ENCODE peak calls at places on chromosomes 13 and 19, in eight cellular contexts. D is HCT116, J is OCI-LY7, P is SK-N-SH, Y is GM23338, X is PC-9, L is hepatocyte, O is MM.1S. M is an unnamed sample. For H3K9me2, the result is how much of the 10 kb centered on the place peaks cover.

GRCh38 chr19:34408421-34408820 is 4.2 kb downstream of the PDCD2L start:
- DNase-seq in D (no peak), J (no peak), P (no peak), Y (no peak), X (no peak), L (no peak), O (no peak), M (no peak)

GRCh38 chr13:85170372-85170771 is 628.8 kb downstream of the SLITRK6 start:
- DNase-seq in D (no peak), J (no peak), P (no peak), Y (no peak), X (no peak), L (no peak), O (no peak), M (no peak)

GRCh38 chr13:77583551-77583950 is 48.0 kb downstream of the SCEL start:
- DNase-seq in D (no peak), J (no peak), P (no peak), Y (no peak), X (no peak), L (no peak), O (no peak), M (no peak)

GRCh38 chr19:39684283-39684682 is 20.0 kb upstream of the LGALS14 start:
- DNase-seq in D (no peak), J (no peak), P (no peak), Y (no peak), X (no peak), L (no peak), O (no peak), M (no peak)

GRCh38 chr13:27005556-27005955 is 166.1 kb downstream of the USP12 start:
- DNase-seq in D (no peak), J (no peak), P (no peak), Y (peak), X (no peak), L (no peak), O (no peak), M (no peak)

GRCh38 chr19:38640368-38640767 is 7.1 kb upstream of the ACTN4 start:
- DNase-seq in D (no peak), J (no peak), P (no peak), Y (no peak), X (no peak), L (peak), O (no peak), M (no peak)

GRCh38 chr13:24146961-24147569 is 13.5 kb upstream of the SPATA13 start:
- DNase-seq in D (no peak), J (no peak), P (no peak), Y (no peak), X (no peak), L (no peak), O (no peak), M (no peak)

GRCh38 chr19:54253331-54254194 is 3.5 kb downstream of the LILRB5 start:
- DNase-seq in D (no peak), J (no peak), P (no peak), Y (no peak), X (no peak), L (no peak), O (no peak), M (no peak)

GRCh38 chr19:33740811-33741396 is 55.8 kb upstream of the KCTD15 start:
- DNase-seq in D (no peak), J (peak), P (no peak), Y (peak), X (peak), L (peak), O (peak), M (peak)

GRCh38 chr19:6055013-6055795 is 55.1 kb downstream of the RFX2 start:
- DNase-seq in D (no peak), J (no peak), P (no peak), Y (no peak), X (no peak), L (no peak), O (no peak), M (no peak)

GRCh38 chr13:113178070-113178895 is 19.8 kb downstream of the PROZ start:
- DNase-seq in D (no peak), J (no peak), P (peak), Y (no peak), X (peak), L (no peak), O (no peak), M (peak)

GRCh38 chr13:51625555-51626345 is 41.5 kb downstream of the WDFY2 start:
- DNase-seq in D (no peak), J (no peak), P (no peak), Y (no peak), X (no peak), L (no peak), O (no peak), M (no peak)

GRCh38 chr19:56107626-56108351 is 13.3 kb downstream of the ZNF787 start:
- DNase-seq in D (no peak), J (no peak), P (no peak), Y (peak), X (no peak), L (no peak), O (no peak), M (no peak)

GRCh38 chr13:29105779-29106178 is 285.6 kb downstream of the MTUS2 start:
- DNase-seq in D (no peak), J (no peak), P (peak), Y (peak), X (no peak), L (peak), O (no peak), M (no peak)

GRCh38 chr13:40113644-40114304 is 458.3 kb downstream of the COG6 start:
- DNase-seq in D (no peak), J (peak), P (no peak), Y (no peak), X (no peak), L (no peak), O (no peak), M (no peak)

GRCh38 chr19:56069642-56070041 is 51.5 kb downstream of the ZNF787 start:
- DNase-seq in D (no peak), J (no peak), P (no peak), Y (no peak), X (no peak), L (no peak), O (peak), M (no peak)

GRCh38 chr13:50229935-50230334 is 214.7 kb downstream of the KCNRG start:
- DNase-seq in D (no peak), J (no peak), P (no peak), Y (no peak), X (no peak), L (no peak), O (no peak), M (no peak)

GRCh38 chr19:35090160-35090794 is 25.3 kb upstream of the FXYD3 start:
- DNase-seq in D (peak), J (peak), P (peak), Y (peak), X (peak), L (peak), O (peak), M (peak)

GRCh38 chr13:97946951-97947588 is 6.4 kb upstream of the IPO5 start:
- DNase-seq in D (no peak), J (no peak), P (no peak), Y (no peak), X (peak), L (no peak), O (no peak), M (peak)

GRCh38 chr19:11238781-11239376 is 540 bp upstream of the ANGPTL8 start:
- DNase-seq in D (no peak), J (no peak), P (no peak), Y (no peak), X (no peak), L (no peak), O (no peak), M (no peak)

GRCh38 chr13:32246468-32246867 is 68.7 kb downstream of the ZAR1L start:
- DNase-seq in D (peak), J (peak), P (peak), Y (peak), X (peak), L (peak), O (peak), M (peak)
- TF ChIP-seq CTCF in D (peak), J (peak), P (peak), Y (peak), X (peak), L (peak), O (peak), M (peak)

GRCh38 chr19:2723345-2723715 is 2.2 kb upstream of the DIRAS1 start:
- DNase-seq in D (no peak), J (no peak), P (no peak), Y (no peak), X (no peak), L (no peak), O (no peak), M (no peak)
- H3K9me2 ChIP-seq in D (under half), J (under half), P (under half), Y (under half), X (under half), L (under half), O (under half), M (under half)

DNA sequence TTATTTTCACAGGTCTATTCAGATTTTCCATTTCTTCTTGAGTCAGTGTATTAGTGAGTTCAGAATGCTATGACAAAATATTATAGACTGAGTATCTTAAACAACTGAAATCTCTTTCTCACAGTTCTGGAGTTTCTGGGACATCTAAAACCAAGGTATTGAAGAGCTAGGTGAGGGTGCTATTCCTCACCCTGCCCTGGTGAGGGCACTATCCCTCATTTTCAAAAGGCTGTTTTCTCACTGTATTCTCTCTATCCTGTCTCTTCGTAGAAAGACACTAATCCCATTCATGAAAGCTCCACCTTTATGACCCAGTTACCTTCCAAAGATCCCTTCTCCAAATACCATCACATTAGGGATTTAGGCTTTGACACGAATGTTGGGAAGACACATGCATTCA is 1617.1 kb downstream of the PCDH9 start:
- DNase-seq in D (peak), J (peak), P (no peak), Y (peak), X (no peak), L (no peak), O (no peak), M (peak)
- TF ChIP-seq CTCF in D (peak), J (peak), P (peak), Y (peak), X (peak), L (no peak), O (peak), M (peak)

DNA sequence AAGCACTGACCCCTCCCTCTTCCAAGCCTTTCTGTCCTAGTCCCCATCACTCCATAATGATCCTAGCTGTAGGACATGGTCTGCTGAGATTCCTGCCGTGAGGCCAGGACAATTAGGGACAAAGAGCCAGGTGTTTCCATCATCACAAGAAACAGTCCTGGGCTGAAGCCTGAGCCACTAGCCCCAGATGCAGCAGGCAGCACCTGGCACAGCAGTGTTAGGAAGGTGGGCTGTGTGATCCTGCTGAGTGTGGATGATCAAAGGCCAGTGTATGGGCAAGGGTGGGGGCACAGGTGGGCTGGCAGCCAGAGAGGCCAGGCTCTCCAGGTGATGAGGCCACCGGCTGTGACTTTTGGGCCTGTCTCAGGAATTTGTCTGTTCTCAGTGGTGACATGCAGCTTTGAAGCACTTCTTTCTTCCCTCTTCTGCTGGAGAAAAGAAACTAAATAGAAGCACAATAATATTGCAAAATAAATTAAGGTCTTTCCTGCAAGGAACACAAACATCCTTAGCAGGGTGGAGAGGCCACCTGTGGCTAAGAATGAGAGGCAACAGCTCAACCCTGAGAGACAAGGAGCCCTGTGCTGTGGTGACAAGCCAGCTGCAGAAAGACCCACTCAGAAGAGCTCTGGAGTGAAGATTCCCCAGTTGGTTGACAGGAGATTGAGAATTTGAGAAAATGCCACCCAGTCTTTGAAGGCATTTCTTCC is 127.6 kb downstream of the KATNAL1 start:
- DNase-seq in D (no peak), J (no peak), P (no peak), Y (no peak), X (no peak), L (no peak), O (no peak), M (no peak)
- H3K9me2 ChIP-seq in D (under half), J (under half), P (under half), Y (under half), X (under half), L (under half), O (under half), M (under half)

GRCh38 chr19:17972230-17972629 is 5.3 kb downstream of the KCNN1 start:
- DNase-seq in D (no peak), J (no peak), P (no peak), Y (no peak), X (no peak), L (no peak), O (no peak), M (no peak)
- TF ChIP-seq CTCF in D (no peak), J (no peak), P (no peak), Y (no peak), X (no peak), L (no peak), O (no peak), M (no peak)

GRCh38 chr13:61162106-61162505 is 253.5 kb downstream of the PCDH20 start:
- DNase-seq in D (no peak), J (no peak), P (no peak), Y (no peak), X (no peak), L (no peak), O (no peak), M (no peak)
- H3K9me2 ChIP-seq in D (under half), J (under half), P (under half), Y (under half), X (under half), L (under half), O (under half), M (under half)

DNA sequence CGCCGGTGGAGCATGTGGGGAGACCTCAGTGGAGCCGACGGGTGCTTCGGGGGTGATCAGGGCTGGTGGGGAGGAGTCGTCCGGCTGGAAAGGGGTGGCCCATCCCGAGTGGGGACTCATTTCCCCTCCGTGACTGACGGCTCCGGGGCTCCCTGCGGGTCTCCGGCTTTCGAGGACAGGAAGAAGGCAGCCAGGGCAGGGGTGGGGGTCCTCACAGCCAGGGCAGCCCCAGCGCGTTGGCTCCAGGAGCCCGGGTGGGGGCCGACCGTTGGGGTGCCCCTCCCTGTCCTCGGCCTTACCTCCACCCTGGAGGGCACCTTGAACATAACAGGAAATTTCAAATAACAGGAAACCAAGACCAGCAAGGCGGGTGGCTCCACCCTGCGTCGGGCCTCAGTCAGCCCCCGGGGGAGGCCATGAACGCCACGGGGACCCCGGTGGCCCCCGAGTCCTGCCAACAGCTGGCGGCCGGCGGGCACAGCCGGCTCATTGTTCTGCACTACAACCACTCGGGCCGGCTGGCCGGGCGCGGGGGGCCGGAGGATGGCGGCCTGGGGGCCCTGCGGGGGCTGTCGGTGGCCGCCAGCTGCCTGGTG is at the start of gene S1PR4:
- DNase-seq in D (no peak), J (peak), P (no peak), Y (no peak), X (no peak), L (peak), O (no peak), M (no peak)
- TF ChIP-seq CTCF in D (no peak), J (peak), P (no peak), Y (no peak), X (no peak), L (no peak), O (no peak), M (no peak)

GRCh38 chr13:34570954-34571353 is 371.1 kb upstream of the NBEA start:
- DNase-seq in D (no peak), J (no peak), P (no peak), Y (no peak), X (no peak), L (no peak), O (no peak), M (no peak)
- H3K9me2 ChIP-seq in D (under half), J (under half), P (under half), Y (under half), X (under half), L (under half), O (under half), M (under half)

GRCh38 chr19:40776364-40776763 is 1.0 kb downstream of the MIA start:
- DNase-seq in D (no peak), J (no peak), P (no peak), Y (no peak), X (no peak), L (no peak), O (no peak), M (no peak)

GRCh38 chr19:40776966-40777794 is 867 bp upstream of the RAB4B start:
- DNase-seq in D (peak), J (peak), P (peak), Y (peak), X (peak), L (peak), O (peak), M (peak)

GRCh38 chr19:40777795-40778044 is 327 bp upstream of the RAB4B start:
- DNase-seq in D (no peak), J (no peak), P (no peak), Y (no peak), X (no peak), L (no peak), O (no peak), M (no peak)

GRCh38 chr19:40778865-40779284 is 828 bp downstream of the RAB4B start:
- DNase-seq in D (no peak), J (no peak), P (no peak), Y (no peak), X (no peak), L (peak), O (no peak), M (no peak)

GRCh38 chr19:40778045-40778864 is at the start of gene RAB4B:
- DNase-seq in D (peak), J (peak), P (peak), Y (peak), X (peak), L (peak), O (peak), M (peak)
- TF ChIP-seq CTCF in D (no peak), J (no peak), P (no peak), Y (no peak), X (no peak), L (no peak), O (no peak), M (no peak)

M was measured in PC-3.